ENCODE peak calls at places on chromosomes 13 and 19, in six cellular contexts. U is activated T-cell treated with anti-CD3 and anti-CD28 coated beads, Interleukin-2, amount 50 U/mL, for 72 hours; C is kidney epithelial cell; E is Calu3; M is activated naive CD4-positive, alpha-beta T cell treated with anti-CD3 and anti-CD28 coated beads, Interleukin-2, amount 10 ng/mL, durations not matched to agents 7 days and 5 days; B is effector CD4-positive, alpha-beta T cell. Y is an unnamed sample.

GRCh38 chr13:72726721-72727416 is 560 bp downstream of the MZT1 start:
- DNase-seq in M (peak), U (peak), C (no peak), E (peak), B (peak), Y (peak)

GRCh38 chr19:2680808-2681207 is 21.7 kb downstream of the GNG7 start:
- DNase-seq in C (no peak), B (no peak), M (no peak), E (no peak), U (no peak), Y (no peak)

GRCh38 chr13:41561179-41561578 is 103.8 kb downstream of the RGCC start:
- DNase-seq in E (no peak), U (no peak), C (no peak), B (no peak), M (no peak), Y (no peak)

GRCh38 chr13:112179995-112180394 is 113.0 kb downstream of the SOX1 start:
- DNase-seq in M (no peak), C (no peak), E (no peak), U (no peak), B (no peak), Y (no peak)

GRCh38 chr13:99057310-99057975 is 79.6 kb upstream of the DOCK9 start:
- DNase-seq in M (no peak), E (no peak), U (no peak), B (no peak), C (no peak), Y (no peak)

GRCh38 chr13:24500977-24501376 is 11.6 kb downstream of the PARP4 start:
- DNase-seq in M (no peak), U (no peak), B (no peak), C (no peak), E (no peak), Y (peak)

GRCh38 chr13:39485314-39485700 is 117.7 kb downstream of the LHFPL6 start:
- DNase-seq in C (no peak), E (no peak), M (no peak), B (no peak), U (no peak), Y (no peak)

GRCh38 chr19:8146877-8147575 is 2.4 kb downstream of the FBN3 start:
- DNase-seq in M (no peak), C (no peak), U (no peak), E (no peak), B (no peak), Y (no peak)

GRCh38 chr19:17706750-17707181 is 12.5 kb upstream of the MAP1S start:
- DNase-seq in B (no peak), M (no peak), E (no peak), U (no peak), C (no peak), Y (no peak)